ENCODE peak calls at places on chromosomes 12 and 14, in six cellular contexts. W, D, H, Q, G and E are unnamed samples.

GRCh38 chr12:52927964-52928363 is 21.0 kb upstream of the KRT18 start:
- DNase-seq in W (no peak), D (no peak), H (no peak), Q (no peak), G (no peak), E (no peak)

GRCh38 chr12:31835276-31835882 is 106.6 kb upstream of the AMN1 start:
- DNase-seq in W (no peak), D (no peak), H (no peak), Q (no peak), G (no peak), E (no peak)

GRCh38 chr14:35220920-35221319 is 71.3 kb upstream of the PSMA6 start:
- DNase-seq in W (no peak), D (no peak), H (no peak), Q (no peak), G (no peak), E (no peak)

GRCh38 chr12:60863421-60863820 is 1267.6 kb downstream of the SLC16A7 start:
- DNase-seq in W (no peak), D (no peak), H (peak), Q (no peak), G (no peak), E (no peak)

GRCh38 chr12:20963303-20963702 is 152.8 kb downstream of the SLCO1B3 start:
- DNase-seq in W (no peak), D (no peak), H (no peak), Q (no peak), G (no peak), E (no peak)

GRCh38 chr14:86990396-86990795 is 1002.6 kb downstream of the GALC start:
- DNase-seq in W (no peak), D (no peak), H (peak), Q (no peak), G (no peak), E (no peak)

GRCh38 chr14:99755629-99756603 is 37.3 kb upstream of the EML1 start:
- DNase-seq in W (peak), D (peak), H (peak), Q (peak), G (no peak), E (peak)

GRCh38 chr12:67068204-67068731 is 200.9 kb upstream of the CAND1 start:
- DNase-seq in W (no peak), D (peak), H (no peak), Q (no peak), G (peak), E (no peak)

GRCh38 chr14:100531152-100531551 is 56.1 kb downstream of the BEGAIN start:
- DNase-seq in W (no peak), D (peak), H (no peak), Q (no peak), G (peak), E (no peak)

GRCh38 chr12:9331218-9331626 is 123.0 kb upstream of the PZP start:
- DNase-seq in W (peak), D (peak), H (peak), Q (peak), G (peak), E (peak)

GRCh38 chr14:68621400-68622365 is 171.2 kb downstream of the ZFP36L1 start:
- DNase-seq in W (peak), D (no peak), H (no peak), Q (peak), G (no peak), E (no peak)

GRCh38 chr14:67837011-67837624 is 17.5 kb downstream of the RAD51B start:
- DNase-seq in W (peak), D (no peak), H (peak), Q (no peak), G (peak), E (no peak)

GRCh38 chr14:90644882-90645281 is 171.3 kb downstream of the TTC7B start:
- DNase-seq in W (peak), D (no peak), H (no peak), Q (no peak), G (no peak), E (no peak)

GRCh38 chr12:106978035-106978800 is 8.7 kb downstream of the MTERF2 start:
- DNase-seq in W (no peak), D (peak), H (no peak), Q (no peak), G (no peak), E (no peak)

GRCh38 chr12:108310489-108310888 is 28.6 kb downstream of the CMKLR1 start:
- DNase-seq in W (no peak), D (peak), H (no peak), Q (no peak), G (no peak), E (no peak)

GRCh38 chr14:101202627-101203404 is 299.3 kb upstream of the RTL1 start:
- DNase-seq in W (no peak), D (no peak), H (no peak), Q (no peak), G (no peak), E (no peak)

GRCh38 chr12:54196396-54196795 is 7.6 kb upstream of the SMUG1 start:
- DNase-seq in W (no peak), D (no peak), H (no peak), Q (no peak), G (no peak), E (no peak)

GRCh38 chr14:88856786-88857366 is 32.4 kb downstream of the TTC8 start:
- DNase-seq in W (peak), D (no peak), H (no peak), Q (no peak), G (no peak), E (no peak)

GRCh38 chr12:113135178-113136127 is at the start of gene RASAL1:
- DNase-seq in W (no peak), D (peak), H (no peak), Q (peak), G (peak), E (no peak)

GRCh38 chr12:121822393-121823100 is 18.7 kb downstream of the SETD1B start:
- DNase-seq in W (no peak), D (no peak), H (no peak), Q (no peak), G (no peak), E (no peak)

GRCh38 chr14:93520053-93520607 is 89.4 kb downstream of the UNC79 start:
- DNase-seq in W (no peak), D (no peak), H (no peak), Q (no peak), G (no peak), E (no peak)

GRCh38 chr12:29081101-29081500 is 68.0 kb upstream of the FAR2 start:
- DNase-seq in W (no peak), D (no peak), H (no peak), Q (no peak), G (no peak), E (no peak)

GRCh38 chr14:87149583-87150354 is 843.2 kb downstream of the GALC start:
- DNase-seq in W (peak), D (no peak), H (peak), Q (no peak), G (no peak), E (no peak)

GRCh38 chr14:51242545-51243490 is 2.8 kb downstream of the TMX1 start:
- DNase-seq in W (no peak), D (no peak), H (no peak), Q (no peak), G (no peak), E (no peak)

GRCh38 chr14:41785696-41786095 is 179.0 kb downstream of the LRFN5 start:
- DNase-seq in W (no peak), D (no peak), H (no peak), Q (no peak), G (no peak), E (no peak)